ENCODE peak calls at places on chromosomes 16 and 17, in ten cellular contexts. Q is substantia nigra; B is hypothalamus; L is COR-L47; A is Kasumi-1; V is activated T-helper 1 cell treated with anti-CD3 and anti-CD28 coated beads, Interleukin-2, amount 50 U/mL, for 16 hours; F is mesenchymal stem cell; G is activated CD4-positive, alpha-beta T cell treated with anti-CD3 and anti-CD28 coated beads for 48 hours; X is dorsolateral prefrontal cortex; P is MCF 10A. K is an unnamed sample.

GRCh38 chr17:31593806-31594205 is 202.3 kb downstream of the RAB11FIP4 start:
- DNase-seq in B (no peak), X (no peak), P (peak; percentile 53), F (peak; percentile 50), A (no peak), Q (no peak), L (no peak), G (no peak), V (no peak), K (no peak)

GRCh38 chr16:56950881-56951771 is 10.6 kb upstream of the CETP start:
- DNase-seq in V (peak; percentile 30), G (peak; percentile 81), P (peak; percentile 43), Q (no peak), F (peak; percentile 55), L (peak; percentile 25), A (peak; percentile 61), X (no peak), B (no peak), K (no peak)

GRCh38 chr16:84967828-84968227 is 43.5 kb downstream of the ZDHHC7 start:
- DNase-seq in Q (no peak), A (no peak), G (no peak), B (no peak), P (no peak), X (no peak), F (no peak), L (no peak), V (no peak), K (no peak)

GRCh38 chr16:12255473-12255872 is 278.9 kb downstream of the SNX29 start:
- DNase-seq in X (no peak), A (no peak), B (no peak), G (no peak), F (no peak), Q (no peak), V (no peak), L (no peak), P (no peak), K (no peak)

GRCh38 chr17:266219-266618 is 84.8 kb upstream of the DOC2B start:
- DNase-seq in A (no peak), G (no peak), V (no peak), B (no peak), F (no peak), X (peak; percentile 11), L (no peak), P (no peak), Q (no peak), K (no peak)

GRCh38 chr17:31291820-31292219 is 5.2 kb downstream of the OMG start:
- DNase-seq in L (no peak), F (no peak), V (no peak), A (no peak), G (no peak), X (no peak), P (no peak), Q (no peak), B (no peak), K (no peak)

GRCh38 chr16:31451681-31452351 is 7.5 kb upstream of the ARMC5 start:
- DNase-seq in V (no peak), A (peak; percentile 69), L (peak; percentile 67), F (peak; percentile 84), B (peak; percentile 38), X (peak; percentile 58), G (peak; percentile 41), P (peak; percentile 77), Q (no peak), K (no peak)

GRCh38 chr17:7842380-7842949 is 8.4 kb downstream of the KDM6B start:
- DNase-seq in G (peak; percentile 96), F (peak; percentile 98), L (no peak), P (peak; percentile 68), X (peak; percentile 89), A (no peak), Q (peak; percentile 59), B (peak; percentile 82), V (peak; percentile 97), K (peak; percentile 89)

GRCh38 chr17:43079578-43080302 is 45.4 kb downstream of the BRCA1 start:
- DNase-seq in G (no peak), A (no peak), P (no peak), Q (no peak), V (no peak), X (no peak), F (no peak), L (no peak), B (no peak), K (no peak)

GRCh38 chr16:55248494-55248893 is 75.5 kb upstream of the IRX6 start:
- DNase-seq in A (no peak), B (no peak), P (no peak), X (no peak), L (no peak), G (no peak), V (no peak), F (no peak), Q (no peak), K (no peak)

GRCh38 chr16:1839554-1839953 is 12.5 kb downstream of the FAHD1 start:
- DNase-seq in P (no peak), F (peak; percentile 81), G (no peak), X (no peak), A (no peak), V (no peak), B (no peak), L (no peak), Q (no peak), K (no peak)

GRCh38 chr16:74999208-74999682 is 421 bp downstream of the ZNRF1 start:
- DNase-seq in F (peak; percentile 24), P (no peak), G (peak; percentile 27), L (no peak), X (peak; percentile 60), Q (no peak), B (peak; percentile 69), A (no peak), V (no peak), K (no peak)

GRCh38 chr17:76370261-76370993 is 14.0 kb upstream of the SPHK1 start:
- DNase-seq in A (peak; percentile 30), B (peak; percentile 25), V (no peak), X (no peak), F (peak; percentile 88), P (peak; percentile 84), Q (no peak), L (no peak), G (no peak), K (no peak)

GRCh38 chr16:19817122-19817521 is 67.5 kb downstream of the GPRC5B start:
- DNase-seq in Q (no peak), B (no peak), V (no peak), G (no peak), P (no peak), X (no peak), A (no peak), L (no peak), F (no peak), K (no peak)

GRCh38 chr16:48454051-48454450 is 68.8 kb upstream of the SIAH1 start:
- DNase-seq in Q (no peak), G (no peak), F (no peak), V (no peak), B (no peak), A (no peak), L (no peak), P (no peak), X (no peak), K (no peak)

GRCh38 chr17:64129765-64130558 is at the start of gene ERN1:
- DNase-seq in A (peak; percentile 92), B (peak; percentile 95), G (peak; percentile 92), F (peak; percentile 95), X (peak; percentile 96), P (peak; percentile 93), V (peak; percentile 88), Q (peak; percentile 85), L (peak; percentile 84), K (peak; percentile 83)

GRCh38 chr17:65954148-65954449 is 237.8 kb downstream of the CEP112 start:
- DNase-seq in G (no peak), P (no peak), F (no peak), L (no peak), X (no peak), B (no peak), Q (no peak), A (no peak), V (no peak), K (no peak)

GRCh38 chr16:55370762-55371482 is 46.9 kb downstream of the IRX6 start:
- DNase-seq in L (peak; percentile 62), F (no peak), A (no peak), P (no peak), Q (peak; percentile 45), V (no peak), X (peak; percentile 81), B (peak; percentile 60), G (peak; percentile 31), K (no peak)

GRCh38 chr16:58451945-58452401 is 48.0 kb upstream of the NDRG4 start:
- DNase-seq in L (no peak), V (no peak), X (no peak), A (no peak), B (no peak), Q (no peak), F (peak; percentile 73), G (no peak), P (peak; percentile 22), K (no peak)

GRCh38 chr17:18267927-18268711 is 7.7 kb downstream of the MIEF2 start:
- DNase-seq in P (no peak), F (peak; percentile 34), X (no peak), G (no peak), B (no peak), V (no peak), L (no peak), Q (no peak), A (no peak), K (no peak)

GRCh38 chr17:72975509-72975908 is 117.0 kb downstream of the SLC39A11 start:
- DNase-seq in L (no peak), G (no peak), A (no peak), P (no peak), V (no peak), Q (no peak), F (no peak), X (no peak), B (no peak), K (no peak)